ENCODE peak calls at places on chromosomes 4 and X, in four cellular contexts. F is epithelial cell of esophagus, Y is colonic mucosa, D is lower leg skin. T is an unnamed sample.
A peak's percentile ranks its signal among the peaks of the same experiment; 100 is the strongest.

GRCh38 chr4:147984065-147984777 is 252.3 kb downstream of the ARHGAP10 start:
- DNase-seq in F (peak; percentile 47), Y (peak; percentile 39), D (no peak), T (peak; percentile 21)

GRCh38 chr4:150283689-150284088 is 205.4 kb downstream of the DCLK2 start:
- DNase-seq in F (no peak), Y (no peak), D (no peak), T (peak; percentile 85)

GRCh38 chr4:88522702-88523324 is 763 bp downstream of the PYURF start:
- DNase-seq in F (peak; percentile 43), Y (peak; percentile 47), D (peak; percentile 88), T (no peak)

GRCh38 chr4:139229534-139230039 is 50.4 kb downstream of the MGARP start:
- DNase-seq in F (peak; percentile 70), Y (peak; percentile 29), D (no peak), T (no peak)

GRCh38 chrX:16807976-16808542 is 21.8 kb downstream of the TXLNG start:
- DNase-seq in F (peak; percentile 52), Y (peak; percentile 64), D (no peak), T (peak; percentile 52)

GRCh38 chr4:69517674-69518073 is 22.0 kb upstream of the UGT2B4 start:
- DNase-seq in F (no peak), Y (no peak), D (no peak), T (no peak)

GRCh38 chrX:24253030-24253429 is 60.8 kb downstream of the SUPT20HL2 start:
- DNase-seq in F (no peak), Y (no peak), D (no peak), T (no peak)

GRCh38 chr4:41483771-41484170 is 54.2 kb upstream of the LIMCH1 start:
- DNase-seq in F (no peak), Y (no peak), D (no peak), T (no peak)

GRCh38 chr4:119971763-119972162 is 94.9 kb downstream of the MAD2L1 start:
- DNase-seq in F (no peak), Y (no peak), D (no peak), T (no peak)

GRCh38 chr4:45438047-45438446 is 685.8 kb downstream of the GABRG1 start:
- DNase-seq in F (peak; percentile 2), Y (no peak), D (no peak), T (no peak)

GRCh38 chr4:150949943-150950342 is 65.1 kb downstream of the LRBA start:
- DNase-seq in F (no peak), Y (no peak), D (no peak), T (no peak)

GRCh38 chr4:162682651-162683050 is 484.0 kb downstream of the NAF1 start:
- DNase-seq in F (no peak), Y (no peak), D (no peak), T (no peak)

GRCh38 chr4:57191523-57192034 is 81.4 kb upstream of the IGFBP7 start:
- DNase-seq in F (peak; percentile 11), Y (peak; percentile 37), D (no peak), T (no peak)

GRCh38 chr4:1167244-1167949 is 5.0 kb downstream of the SPON2 start:
- DNase-seq in F (peak; percentile 83), Y (peak; percentile 86), D (peak; percentile 95), T (peak; percentile 47)

GRCh38 chr4:37719021-37719420 is 32.8 kb upstream of the RELL1 start:
- DNase-seq in F (peak; percentile 53), Y (no peak), D (no peak), T (no peak)

GRCh38 chr4:154029171-154029570 is 240.3 kb upstream of the SFRP2 start:
- DNase-seq in F (no peak), Y (no peak), D (no peak), T (no peak)

GRCh38 chr4:53015681-53016080 is 153.6 kb downstream of the RASL11B start:
- DNase-seq in F (peak; percentile 48), Y (peak; percentile 29), D (no peak), T (no peak)

GRCh38 chrX:47607091-47607490 is 12.6 kb downstream of the SYN1 start:
- DNase-seq in F (no peak), Y (no peak), D (no peak), T (no peak)

GRCh38 chr4:158176108-158176507 is 3.3 kb upstream of the GASK1B start:
- DNase-seq in F (peak; percentile 74), Y (peak; percentile 31), D (no peak), T (no peak)

GRCh38 chr4:102501176-102501634 is at the start of gene NFKB1:
- DNase-seq in F (peak; percentile 90), Y (peak; percentile 69), D (peak; percentile 90), T (peak; percentile 50)

GRCh38 chrX:26788402-26788998 is 572.5 kb downstream of the MAGEB5 start:
- DNase-seq in F (peak; percentile 0), Y (no peak), D (no peak), T (no peak)

DNA sequence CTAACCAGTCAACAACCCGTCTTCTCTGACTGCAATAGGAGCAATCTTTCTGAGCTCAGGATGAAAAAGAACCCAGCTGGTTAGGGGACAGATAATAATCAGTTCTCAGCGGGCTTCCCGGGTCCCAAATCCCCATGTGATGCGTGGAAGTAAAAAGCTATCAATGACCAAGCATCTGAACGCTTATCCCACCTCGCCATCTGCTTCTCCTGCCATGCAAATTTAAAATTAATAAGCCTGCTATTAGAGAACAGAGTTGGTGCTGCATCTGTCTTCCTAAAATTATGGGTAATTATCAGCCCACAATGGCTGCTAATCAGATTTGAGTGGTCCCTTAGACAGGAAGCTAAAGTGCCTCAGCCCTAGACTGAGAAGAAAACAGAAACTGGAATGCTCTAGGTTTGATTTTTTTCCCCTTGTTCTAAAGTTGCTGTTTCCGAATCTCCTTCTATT is 37.5 kb downstream of the AFAP1 start:
- DNase-seq in F (no peak), Y (no peak), D (no peak), T (no peak)
- H3K4me3 ChIP-seq in F (no peak overlapping the region), Y (no peak overlapping the region), D (no peak overlapping the region), T (no peak overlapping the region)

GRCh38 chrX:42524374-42524773 is 253.6 kb downstream of the PPP1R2C start:
- DNase-seq in F (peak; percentile 37), Y (no peak), D (no peak), T (no peak)

GRCh38 chrX:42533761-42534160 is 244.2 kb downstream of the PPP1R2C start:
- DNase-seq in F (no peak), Y (no peak), D (no peak), T (no peak)

GRCh38 chrX:42531431-42531830 is 246.5 kb downstream of the PPP1R2C start:
- DNase-seq in F (no peak), Y (no peak), D (no peak), T (no peak)

GRCh38 chrX:42535233-42535632 is 242.7 kb downstream of the PPP1R2C start:
- DNase-seq in F (no peak), Y (no peak), D (no peak), T (no peak)

GRCh38 chrX:42530027-42530426 is 247.9 kb downstream of the PPP1R2C start:
- DNase-seq in F (peak; percentile 83), Y (no peak), D (no peak), T (no peak)
- TF ChIP-seq CTCF in F (peak; percentile 38), Y (no peak), D (no peak), T (no peak)

GRCh38 chrX:132955710-132956109 is 2.7 kb downstream of the HS6ST2 start:
- DNase-seq in F (no peak), Y (no peak), D (no peak), T (no peak)
- H3K4me3 ChIP-seq in F (peak overlapping the region; percentile 23), Y (no peak overlapping the region), D (no peak overlapping the region), T (no peak overlapping the region)

GRCh38 chr4:169940460-169940859 is 85.7 kb downstream of the MFAP3L start:
- DNase-seq in F (no peak), Y (no peak), D (no peak), T (no peak)
- TF ChIP-seq CTCF in F (no peak), Y (no peak), D (no peak), T (no peak)

DNA sequence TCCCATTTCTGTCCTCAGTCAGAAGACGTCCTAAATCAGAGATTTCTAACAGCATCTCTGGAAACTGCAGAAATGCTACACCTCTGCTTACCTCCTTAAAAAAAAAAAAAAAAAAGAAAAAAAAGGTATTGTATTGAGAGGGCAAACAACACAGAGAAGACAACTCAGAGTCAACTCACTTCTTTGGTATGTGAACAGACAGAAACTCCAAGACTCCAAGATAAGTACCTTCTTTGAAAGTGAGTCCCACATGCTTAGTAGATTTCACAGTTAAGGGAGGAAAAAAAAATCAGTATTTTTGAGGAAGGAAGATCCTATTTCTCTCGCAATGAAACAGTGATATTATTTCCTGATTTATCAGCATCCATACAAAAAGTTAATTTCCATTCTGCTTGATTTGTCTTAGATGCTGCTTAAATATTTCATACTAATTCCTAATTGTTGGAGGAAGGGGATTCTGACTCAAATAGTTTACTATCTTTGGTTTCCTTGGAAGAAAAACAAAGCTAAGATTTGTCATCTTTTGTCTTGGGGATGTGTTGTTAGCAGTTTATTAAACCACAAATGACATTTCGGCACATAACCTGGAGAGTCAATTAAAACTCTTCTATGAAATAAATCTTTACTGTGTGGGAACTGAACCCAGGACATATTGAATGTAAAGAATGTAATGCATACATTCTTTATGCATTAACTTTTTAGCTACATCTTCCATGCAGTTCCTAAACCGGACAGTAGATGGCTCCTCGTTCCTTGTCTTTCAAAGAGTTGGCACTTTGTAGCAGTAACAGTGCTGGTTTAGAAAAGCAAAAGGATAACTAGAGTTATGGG is 4.7 kb downstream of the RASGEF1B start:
- DNase-seq in F (peak; percentile 85), Y (peak; percentile 94), D (no peak), T (peak; percentile 32)
- H3K4me3 ChIP-seq in F (no peak overlapping the region), Y (no peak overlapping the region), D (no peak overlapping the region), T (no peak overlapping the region)

DNA sequence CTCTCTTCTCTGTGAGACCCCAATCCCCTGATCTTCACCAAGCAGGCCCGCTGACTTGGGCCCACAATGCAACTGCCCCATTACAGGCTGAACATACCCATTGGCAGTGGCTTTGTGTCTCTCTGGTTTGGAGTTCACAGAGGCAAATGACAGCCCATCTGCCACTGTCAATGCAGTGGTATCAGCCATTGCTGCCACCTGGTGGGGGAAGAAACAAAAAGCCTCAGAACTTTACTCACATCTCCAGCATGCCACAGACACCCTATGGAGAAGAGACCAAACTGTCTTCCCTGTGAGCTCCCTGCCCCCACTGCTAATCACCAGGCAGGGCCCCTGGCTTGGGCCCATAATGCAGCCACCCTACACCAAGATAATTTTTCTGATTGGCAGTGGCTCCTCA is 729.3 kb upstream of the ACTRT1 start:
- DNase-seq in F (peak; percentile 2), Y (peak; percentile 50), D (no peak), T (no peak)
- TF ChIP-seq CTCF in F (peak; percentile 14), Y (peak; percentile 27), D (no peak), T (no peak)